ENCODE peak calls at places on chromosomes 6 and 20, in eight cellular contexts. One of them, this sample, is unnamed.

GRCh38 chr6:135128268-135128914 is 52.7 kb upstream of the MYB start:
- DNase-seq in EH: no peak
- DNase-seq in fibroblast of pulmonary artery: no peak
- DNase-seq in Daoy: no peak
- DNase-seq in lung microvascular endothelial cell: peak
- DNase-seq in neural progenitor cell: no peak
- DNase-seq in activated naive CD4-positive, alpha-beta T cell treated with anti-CD3 and anti-CD28 coated beads, Interleukin-2, amount 50 U/mL, for 16 hours: peak
- DNase-seq in astrocyte of the cerebellum: no peak
- DNase-seq in this sample: no peak

GRCh38 chr6:168214586-168215104 is 104.9 kb downstream of the DACT2 start:
- DNase-seq in astrocyte of the cerebellum: no peak
- DNase-seq in neural progenitor cell: no peak
- DNase-seq in fibroblast of pulmonary artery: no peak
- DNase-seq in EH: no peak
- DNase-seq in Daoy: no peak
- DNase-seq in lung microvascular endothelial cell: no peak
- DNase-seq in activated naive CD4-positive, alpha-beta T cell treated with anti-CD3 and anti-CD28 coated beads, Interleukin-2, amount 50 U/mL, for 16 hours: no peak
- DNase-seq in this sample: no peak

GRCh38 chr6:56491606-56492328 is 150.9 kb downstream of the DST start:
- DNase-seq in fibroblast of pulmonary artery: peak
- DNase-seq in EH: peak
- DNase-seq in activated naive CD4-positive, alpha-beta T cell treated with anti-CD3 and anti-CD28 coated beads, Interleukin-2, amount 50 U/mL, for 16 hours: no peak
- DNase-seq in astrocyte of the cerebellum: no peak
- DNase-seq in neural progenitor cell: no peak
- DNase-seq in lung microvascular endothelial cell: peak
- DNase-seq in Daoy: peak
- DNase-seq in this sample: peak

GRCh38 chr20:8443464-8444072 is 311.5 kb downstream of the PLCB1 start:
- DNase-seq in fibroblast of pulmonary artery: no peak
- DNase-seq in neural progenitor cell: no peak
- DNase-seq in astrocyte of the cerebellum: no peak
- DNase-seq in EH: no peak
- DNase-seq in lung microvascular endothelial cell: no peak
- DNase-seq in activated naive CD4-positive, alpha-beta T cell treated with anti-CD3 and anti-CD28 coated beads, Interleukin-2, amount 50 U/mL, for 16 hours: no peak
- DNase-seq in Daoy: no peak
- DNase-seq in this sample: no peak

GRCh38 chr6:147390909-147391536 is 117.5 kb upstream of the SAMD5 start:
- DNase-seq in neural progenitor cell: peak
- DNase-seq in fibroblast of pulmonary artery: peak
- DNase-seq in lung microvascular endothelial cell: peak
- DNase-seq in astrocyte of the cerebellum: peak
- DNase-seq in Daoy: peak
- DNase-seq in EH: peak
- DNase-seq in activated naive CD4-positive, alpha-beta T cell treated with anti-CD3 and anti-CD28 coated beads, Interleukin-2, amount 50 U/mL, for 16 hours: no peak
- DNase-seq in this sample: no peak

GRCh38 chr6:145214570-145214969 is 520.8 kb downstream of the EPM2A start:
- DNase-seq in Daoy: peak
- DNase-seq in astrocyte of the cerebellum: peak
- DNase-seq in activated naive CD4-positive, alpha-beta T cell treated with anti-CD3 and anti-CD28 coated beads, Interleukin-2, amount 50 U/mL, for 16 hours: no peak
- DNase-seq in EH: peak
- DNase-seq in neural progenitor cell: peak
- DNase-seq in fibroblast of pulmonary artery: peak
- DNase-seq in lung microvascular endothelial cell: peak
- DNase-seq in this sample: no peak

GRCh38 chr20:57147185-57147584 is 119.3 kb downstream of the BMP7 start:
- DNase-seq in fibroblast of pulmonary artery: no peak
- DNase-seq in lung microvascular endothelial cell: no peak
- DNase-seq in EH: no peak
- DNase-seq in astrocyte of the cerebellum: no peak
- DNase-seq in activated naive CD4-positive, alpha-beta T cell treated with anti-CD3 and anti-CD28 coated beads, Interleukin-2, amount 50 U/mL, for 16 hours: no peak
- DNase-seq in neural progenitor cell: no peak
- DNase-seq in Daoy: no peak
- DNase-seq in this sample: no peak

GRCh38 chr6:167982063-167982462 is 15.4 kb upstream of the KIF25 start:
- DNase-seq in activated naive CD4-positive, alpha-beta T cell treated with anti-CD3 and anti-CD28 coated beads, Interleukin-2, amount 50 U/mL, for 16 hours: no peak
- DNase-seq in astrocyte of the cerebellum: no peak
- DNase-seq in neural progenitor cell: no peak
- DNase-seq in Daoy: no peak
- DNase-seq in lung microvascular endothelial cell: no peak
- DNase-seq in fibroblast of pulmonary artery: no peak
- DNase-seq in EH: no peak
- DNase-seq in this sample: no peak

GRCh38 chr6:144710207-144710606 is 425.1 kb downstream of the UTRN start:
- DNase-seq in Daoy: peak
- DNase-seq in astrocyte of the cerebellum: peak
- DNase-seq in EH: peak
- DNase-seq in fibroblast of pulmonary artery: peak
- DNase-seq in neural progenitor cell: no peak
- DNase-seq in lung microvascular endothelial cell: peak
- DNase-seq in activated naive CD4-positive, alpha-beta T cell treated with anti-CD3 and anti-CD28 coated beads, Interleukin-2, amount 50 U/mL, for 16 hours: no peak
- DNase-seq in this sample: no peak

GRCh38 chr6:26199057-26199772 is 112.0 kb downstream of the HFE start:
- DNase-seq in lung microvascular endothelial cell: peak
- DNase-seq in Daoy: peak
- DNase-seq in EH: peak
- DNase-seq in astrocyte of the cerebellum: peak
- DNase-seq in fibroblast of pulmonary artery: peak
- DNase-seq in activated naive CD4-positive, alpha-beta T cell treated with anti-CD3 and anti-CD28 coated beads, Interleukin-2, amount 50 U/mL, for 16 hours: peak
- DNase-seq in neural progenitor cell: peak
- DNase-seq in this sample: peak

GRCh38 chr6:151914475-151914874 is 107.0 kb downstream of the ESR1 start:
- DNase-seq in lung microvascular endothelial cell: no peak
- DNase-seq in Daoy: peak
- DNase-seq in fibroblast of pulmonary artery: peak
- DNase-seq in activated naive CD4-positive, alpha-beta T cell treated with anti-CD3 and anti-CD28 coated beads, Interleukin-2, amount 50 U/mL, for 16 hours: no peak
- DNase-seq in EH: peak
- DNase-seq in neural progenitor cell: no peak
- DNase-seq in astrocyte of the cerebellum: no peak
- DNase-seq in this sample: no peak

GRCh38 chr6:73514746-73515110 is 6.1 kb downstream of the EEF1A1 start:
- DNase-seq in fibroblast of pulmonary artery: peak
- DNase-seq in astrocyte of the cerebellum: no peak
- DNase-seq in EH: no peak
- DNase-seq in Daoy: no peak
- DNase-seq in lung microvascular endothelial cell: no peak
- DNase-seq in neural progenitor cell: no peak
- DNase-seq in activated naive CD4-positive, alpha-beta T cell treated with anti-CD3 and anti-CD28 coated beads, Interleukin-2, amount 50 U/mL, for 16 hours: no peak
- DNase-seq in this sample: no peak

GRCh38 chr6:126753616-126754015 is 364.9 kb upstream of the RSPO3 start:
- DNase-seq in Daoy: no peak
- DNase-seq in astrocyte of the cerebellum: no peak
- DNase-seq in fibroblast of pulmonary artery: peak
- DNase-seq in neural progenitor cell: no peak
- DNase-seq in EH: no peak
- DNase-seq in lung microvascular endothelial cell: no peak
- DNase-seq in activated naive CD4-positive, alpha-beta T cell treated with anti-CD3 and anti-CD28 coated beads, Interleukin-2, amount 50 U/mL, for 16 hours: no peak
- DNase-seq in this sample: no peak

GRCh38 chr6:72966628-72967280 is 258.5 kb downstream of the KHDC1L start:
- DNase-seq in lung microvascular endothelial cell: no peak
- DNase-seq in Daoy: peak
- DNase-seq in EH: peak
- DNase-seq in astrocyte of the cerebellum: no peak
- DNase-seq in fibroblast of pulmonary artery: peak
- DNase-seq in activated naive CD4-positive, alpha-beta T cell treated with anti-CD3 and anti-CD28 coated beads, Interleukin-2, amount 50 U/mL, for 16 hours: no peak
- DNase-seq in neural progenitor cell: no peak
- DNase-seq in this sample: no peak

This sample was measured in brain pericyte.